ENCODE peak calls at places on chromosomes 2 and 18, in nine cellular contexts. M is GM23338, C is HL-60, B is HCT116, G is K562, R is Panc1, K is GM12878, I is SK-N-SH, N is HepG2. O is an unnamed sample.

GRCh38 chr2:43086451-43087221 is 139.8 kb downstream of the ZFP36L2 start:
- DNase-seq in C (no peak), N (peak), G (no peak), B (peak), R (peak), K (no peak), I (no peak), M (peak), O (peak)

GRCh38 chr2:141911485-141912066 is 219.2 kb downstream of the LRP1B start:
- DNase-seq in G (no peak), C (peak), M (peak), N (peak), I (no peak), K (no peak), R (peak), B (peak), O (peak)

GRCh38 chr2:15178946-15179345 is 382.2 kb downstream of the NBAS start:
- DNase-seq in R (no peak), K (no peak), B (no peak), I (no peak), M (no peak), N (no peak), G (no peak), C (no peak), O (no peak)

GRCh38 chr2:182980115-182980514 is 58.1 kb downstream of the NCKAP1 start:
- DNase-seq in C (no peak), R (no peak), I (peak), B (peak), N (peak), M (peak), G (peak), K (no peak), O (peak)

GRCh38 chr18:25251127-25251526 is 100.8 kb downstream of the ZNF521 start:
- DNase-seq in R (no peak), C (no peak), N (no peak), I (no peak), M (no peak), B (no peak), G (no peak), K (no peak), O (no peak)

GRCh38 chr2:127651381-127651809 is 5.4 kb downstream of the GPR17 start:
- DNase-seq in M (no peak), C (no peak), G (no peak), N (no peak), R (no peak), B (no peak), I (no peak), K (no peak), O (no peak)

GRCh38 chr18:68564961-68565360 is 149.9 kb downstream of the TMX3 start:
- DNase-seq in I (no peak), B (no peak), M (peak), C (no peak), K (no peak), N (no peak), R (no peak), G (no peak), O (no peak)

GRCh38 chr2:85504434-85505261 is 34.3 kb upstream of the MAT2A start:
- DNase-seq in N (no peak), R (peak), M (no peak), I (peak), B (peak), G (no peak), K (no peak), C (no peak), O (peak)

GRCh38 chr2:232998666-232998985 is 14.4 kb downstream of the NGEF start:
- DNase-seq in K (no peak), M (no peak), I (no peak), B (no peak), R (no peak), N (no peak), C (no peak), G (no peak), O (no peak)

GRCh38 chr2:222439692-222440091 is 15.3 kb downstream of the SGPP2 start:
- DNase-seq in B (no peak), C (no peak), K (no peak), N (no peak), I (no peak), R (no peak), G (no peak), M (no peak), O (no peak)

GRCh38 chr18:22604390-22604985 is 186.8 kb upstream of the CTAGE1 start:
- DNase-seq in N (no peak), I (no peak), R (no peak), G (no peak), K (no peak), C (no peak), B (no peak), M (no peak), O (no peak)

GRCh38 chr2:11588228-11589110 is 54.6 kb downstream of the GREB1 start:
- DNase-seq in K (no peak), N (no peak), B (no peak), G (no peak), C (no peak), R (no peak), M (no peak), I (no peak), O (no peak)

GRCh38 chr2:191155608-191156071 is 4.8 kb upstream of the STAT4 start:
- DNase-seq in K (no peak), M (no peak), I (peak), B (peak), G (no peak), R (no peak), C (no peak), N (no peak), O (peak)

GRCh38 chr2:158753561-158754302 is 41.4 kb upstream of the DAPL1 start:
- DNase-seq in K (no peak), C (peak), R (peak), I (peak), M (peak), G (peak), B (peak), N (peak), O (peak)

GRCh38 chr2:233422050-233422639 is 67.9 kb downstream of the DGKD start:
- DNase-seq in C (no peak), I (no peak), G (no peak), N (no peak), M (no peak), B (no peak), R (no peak), K (peak), O (peak)

GRCh38 chr2:65186872-65187851 is 40.5 kb upstream of the ACTR2 start:
- DNase-seq in B (peak), M (peak), G (peak), R (peak), N (peak), K (no peak), I (peak), C (peak), O (peak)

GRCh38 chr18:54958711-54959625 is at the start of gene CCDC68:
- DNase-seq in N (peak), C (no peak), I (no peak), G (peak), M (peak), K (no peak), R (no peak), B (no peak), O (peak)

GRCh38 chr2:211033765-211034164 is 477.4 kb downstream of the CPS1 start:
- DNase-seq in B (peak), M (peak), G (no peak), K (no peak), I (peak), R (no peak), N (peak), C (no peak), O (peak)

GRCh38 chr2:27663160-27663462 is 303 bp downstream of the SUPT7L start:
- DNase-seq in C (no peak), R (no peak), M (no peak), K (no peak), G (no peak), B (no peak), I (no peak), N (no peak), O (no peak)

GRCh38 chr18:35949090-35949489 is 23.4 kb upstream of the RMP24 start:
- DNase-seq in K (no peak), C (no peak), M (no peak), I (no peak), B (no peak), R (no peak), N (no peak), G (no peak), O (no peak)

GRCh38 chr2:228987441-228988155 is 283.5 kb downstream of the PID1 start:
- DNase-seq in K (no peak), G (no peak), C (no peak), B (no peak), M (no peak), N (no peak), R (no peak), I (no peak), O (no peak)

GRCh38 chr2:45813003-45813601 is 161.6 kb downstream of the PRKCE start:
- DNase-seq in M (no peak), B (no peak), G (no peak), R (no peak), I (peak), K (no peak), N (no peak), C (no peak), O (no peak)

GRCh38 chr2:223834431-223834830 is 3.0 kb downstream of the AP1S3 start:
- DNase-seq in K (no peak), I (no peak), M (no peak), G (no peak), N (no peak), R (no peak), C (no peak), B (no peak), O (no peak)

GRCh38 chr2:229104026-229104425 is 167.1 kb downstream of the PID1 start:
- DNase-seq in C (no peak), K (no peak), M (no peak), N (no peak), G (no peak), B (no peak), I (no peak), R (no peak), O (no peak)

GRCh38 chr2:190697421-190697820 is 48.5 kb downstream of the NAB1 start:
- DNase-seq in M (no peak), G (no peak), B (no peak), I (no peak), K (no peak), R (no peak), C (no peak), N (no peak), O (no peak)

GRCh38 chr2:119736021-119736420 is 23.7 kb upstream of the PTPN4 start:
- DNase-seq in M (no peak), G (no peak), I (no peak), C (no peak), K (no peak), B (no peak), R (no peak), N (no peak), O (no peak)

GRCh38 chr2:3079959-3080948 is 297.4 kb downstream of the EIPR1 start:
- DNase-seq in R (no peak), N (no peak), G (no peak), I (no peak), C (no peak), M (no peak), B (no peak), K (no peak), O (no peak)

GRCh38 chr2:189681903-189682302 is 7.4 kb downstream of the ANKAR start:
- DNase-seq in N (no peak), M (no peak), B (no peak), K (no peak), R (no peak), G (no peak), I (no peak), C (no peak), O (no peak)

GRCh38 chr2:191217580-191217979 is 27.6 kb upstream of the MYO1B start:
- DNase-seq in I (no peak), C (no peak), G (no peak), N (peak), R (no peak), M (peak), B (no peak), K (no peak), O (peak)

GRCh38 chr2:194917519-194917918 is 739.5 kb upstream of the SLC39A10 start:
- DNase-seq in I (no peak), R (no peak), B (no peak), C (no peak), N (no peak), M (no peak), K (no peak), G (no peak), O (no peak)

GRCh38 chr2:36663851-36664715 is 32.4 kb upstream of the VIT start:
- DNase-seq in K (no peak), G (peak), N (peak), B (peak), C (peak), R (peak), M (peak), I (peak), O (peak)

GRCh38 chr18:6414118-6414722 is 491 bp downstream of the L3MBTL4 start:
- DNase-seq in C (no peak), K (no peak), N (peak), I (peak), R (no peak), G (no peak), B (no peak), M (peak), O (no peak)

GRCh38 chr2:121247971-121248370 is 37.0 kb downstream of the TFCP2L1 start:
- DNase-seq in B (no peak), C (no peak), K (no peak), N (no peak), M (no peak), G (no peak), I (no peak), R (no peak), O (no peak)
- TF ChIP-seq REST in B (no peak), C (no peak), K (no peak), N (no peak), M (no peak), G (no peak), I (no peak), R (no peak), O (no peak)

DNA sequence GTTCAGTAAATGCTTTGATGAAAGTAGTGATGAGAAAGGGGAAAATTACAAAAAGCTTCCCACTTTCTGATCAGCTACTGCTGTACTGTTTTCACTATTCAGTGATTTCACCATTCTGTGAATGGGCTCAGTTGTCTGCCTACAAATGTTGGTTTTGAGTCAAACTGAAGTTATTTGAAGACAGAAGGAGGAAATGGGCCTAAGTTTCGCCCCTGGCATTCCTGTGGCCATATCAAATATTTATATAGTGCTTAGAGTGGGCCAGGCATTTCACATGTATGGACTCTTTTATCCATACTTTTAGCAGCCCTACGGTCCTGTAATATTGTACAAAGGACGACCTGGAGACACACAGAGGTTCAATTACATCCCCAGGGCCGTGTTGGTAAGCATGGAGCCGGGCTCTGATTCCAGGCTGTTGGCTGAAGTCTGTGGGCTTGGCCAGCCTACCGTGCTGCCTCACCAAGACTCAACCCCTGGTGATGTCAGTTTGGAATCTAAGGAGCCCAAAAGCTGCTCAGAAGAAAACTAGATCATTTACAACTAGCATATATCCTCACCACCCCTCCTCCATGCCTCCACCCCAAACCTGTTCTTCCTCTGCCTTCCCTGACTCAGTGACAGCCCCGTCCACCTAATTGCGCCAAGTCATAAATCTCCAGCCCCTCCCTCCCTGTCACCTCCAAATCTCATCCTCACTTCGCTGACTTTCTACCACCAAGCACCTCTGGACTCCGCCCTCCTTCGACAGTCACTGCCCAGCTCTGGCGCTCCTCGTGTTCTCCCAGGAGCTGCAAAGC is 10.1 kb upstream of the GRHL1 start:
- DNase-seq in N (peak), I (no peak), B (no peak), K (no peak), C (no peak), M (peak), G (peak), R (no peak), O (no peak)
- TF ChIP-seq REST in N (no peak), I (no peak), B (no peak), K (no peak), C (no peak), M (no peak), G (no peak), R (no peak), O (no peak)

GRCh38 chr2:173286153-173286809 is 68.4 kb upstream of the CDCA7 start:
- DNase-seq in N (no peak), G (no peak), C (no peak), I (no peak), M (no peak), B (no peak), K (peak), R (no peak), O (peak)
- TF ChIP-seq REST in N (no peak), G (no peak), C (no peak), I (no peak), M (no peak), B (no peak), K (no peak), R (no peak), O (no peak)

GRCh38 chr2:238890806-238891666 is 43.2 kb downstream of the TWIST2 start:
- DNase-seq in G (no peak), K (no peak), C (no peak), M (no peak), N (no peak), B (no peak), I (no peak), R (no peak), O (no peak)
- TF ChIP-seq REST in G (no peak), K (no peak), C (no peak), M (no peak), N (no peak), B (no peak), I (no peak), R (no peak), O (no peak)

O was measured in A549.